ENCODE peak calls at places on chromosomes 16 and 17, in eight cellular contexts. P, E, R, Z, Q, X, J and L are unnamed samples.

GRCh38 chr17:28716740-28717577 is 709 bp downstream of the RAB34 start:
- DNase-seq in P (no peak), X (peak; percentile 64), J (no peak), Q (peak; percentile 44), Z (no peak), R (no peak), E (no peak), L (no peak)

GRCh38 chr17:28897769-28898259 is 281 bp upstream of the FLOT2 start:
- DNase-seq in J (no peak), Z (peak; percentile 64), R (no peak), P (no peak), Q (no peak), X (no peak), E (no peak), L (no peak)

GRCh38 chr17:362721-363120 is 10.1 kb upstream of the RPH3AL start:
- DNase-seq in P (no peak), Q (no peak), Z (no peak), J (no peak), R (no peak), X (no peak), E (no peak), L (no peak)

GRCh38 chr16:4611337-4612023 is 3.2 kb downstream of the UBALD1 start:
- DNase-seq in P (no peak), J (no peak), Q (no peak), X (no peak), Z (no peak), E (no peak), R (no peak), L (no peak)

GRCh38 chr17:46020023-46020735 is 21.1 kb downstream of the STH start:
- DNase-seq in X (no peak), E (peak; percentile 54), Z (peak; percentile 59), J (no peak), P (no peak), Q (no peak), R (no peak), L (no peak)

GRCh38 chr16:6081320-6081976 is 983.9 kb upstream of the EEF2KMT start:
- DNase-seq in R (peak; percentile 61), X (no peak), J (no peak), E (peak; percentile 5), P (no peak), Z (peak; percentile 5), Q (peak; percentile 14), L (peak; percentile 53)

GRCh38 chr17:36879599-36880255 is 57.5 kb upstream of the LHX1 start:
- DNase-seq in R (no peak), P (no peak), X (no peak), Z (no peak), J (no peak), E (no peak), Q (no peak), L (no peak)

GRCh38 chr16:56988161-56988947 is 1.0 kb upstream of the NLRC5 start:
- DNase-seq in E (no peak), R (no peak), P (no peak), X (no peak), Z (no peak), Q (no peak), J (no peak), L (no peak)

GRCh38 chr17:18025596-18026407 is 13.2 kb downstream of the ATPAF2 start:
- DNase-seq in P (no peak), R (no peak), Q (peak; percentile 80), Z (peak; percentile 20), J (peak; percentile 48), E (no peak), X (no peak), L (no peak)

GRCh38 chr16:4213721-4214120 is 28.2 kb downstream of the SRL start:
- DNase-seq in Q (no peak), E (no peak), R (no peak), P (no peak), J (no peak), X (no peak), Z (no peak), L (no peak)

GRCh38 chr17:59746849-59747445 is 39.5 kb downstream of the VMP1 start:
- DNase-seq in X (no peak), P (no peak), R (peak; percentile 30), Q (peak; percentile 33), Z (no peak), E (peak; percentile 27), J (no peak), L (peak; percentile 23)

GRCh38 chr16:28326881-28327610 is 34.7 kb downstream of the SBK1 start:
- DNase-seq in E (peak; percentile 83), Q (peak; percentile 53), P (no peak), X (peak; percentile 64), R (peak; percentile 84), Z (no peak), J (peak; percentile 70), L (peak; percentile 73)

GRCh38 chr16:2614761-2615191 is 67.5 kb upstream of the KCTD5 start:
- DNase-seq in Q (no peak), J (no peak), P (no peak), E (no peak), X (no peak), Z (no peak), R (no peak), L (no peak)

GRCh38 chr16:1245452-1246005 is 5.0 kb downstream of the TPSAB1 start:
- DNase-seq in Z (no peak), P (no peak), E (no peak), Q (no peak), R (no peak), J (no peak), X (peak; percentile 27), L (no peak)